ENCODE peak calls at places on chromosomes 6 and 20, in five cellular contexts. T is LHCN-M2; A is lower lobe of right lung; N is effector CD4-positive, alpha-beta T cell; X is tibial artery. Y is an unnamed sample.

GRCh38 chr6:7261030-7261841 is 51.8 kb downstream of the SSR1 start:
- DNase-seq in T (peak; percentile 86), A (peak; percentile 92), N (no peak), X (peak; percentile 88), Y (no peak)

GRCh38 chr20:63911171-63911570 is 16.2 kb downstream of the DNAJC5 start:
- DNase-seq in T (peak; percentile 72), A (no peak), N (no peak), X (no peak), Y (no peak)

GRCh38 chr6:7373739-7374138 is 15.8 kb downstream of the CAGE1 start:
- DNase-seq in T (no peak), A (no peak), N (no peak), X (no peak), Y (no peak)

GRCh38 chr20:8331740-8332412 is 199.8 kb downstream of the PLCB1 start:
- DNase-seq in T (no peak), A (no peak), N (no peak), X (no peak), Y (no peak)

GRCh38 chr20:6660441-6660840 is 107.0 kb upstream of the BMP2 start:
- DNase-seq in T (no peak), A (peak; percentile 56), N (no peak), X (no peak), Y (no peak)

GRCh38 chr20:45111799-45112471 is 3.0 kb downstream of the WFDC5 start:
- DNase-seq in T (no peak), A (no peak), N (no peak), X (no peak), Y (no peak)

GRCh38 chr20:63101781-63102719 is 95.3 kb upstream of the BHLHE23 start:
- DNase-seq in T (peak; percentile 32), A (peak; percentile 51), N (peak; percentile 34), X (peak; percentile 65), Y (peak; percentile 40)

GRCh38 chr6:46876126-46876525 is 45.6 kb downstream of the ADGRF5 start:
- DNase-seq in T (peak; percentile 73), A (peak; percentile 47), N (no peak), X (no peak), Y (no peak)

GRCh38 chr6:5344038-5344437 is 82.7 kb downstream of the FARS2 start:
- DNase-seq in T (no peak), A (no peak), N (no peak), X (no peak), Y (no peak)

GRCh38 chr6:5567890-5568289 is 306.6 kb downstream of the FARS2 start:
- DNase-seq in T (no peak), A (no peak), N (no peak), X (no peak), Y (no peak)

GRCh38 chr20:37567331-37567665 is 39.6 kb upstream of the BLCAP start:
- DNase-seq in T (no peak), A (no peak), N (no peak), X (peak; percentile 35), Y (no peak)

GRCh38 chr20:51636123-51636522 is 93.6 kb upstream of the NFATC2 start:
- DNase-seq in T (no peak), A (no peak), N (no peak), X (no peak), Y (no peak)

GRCh38 chr6:35072698-35073055 is 68.5 kb downstream of the TCP11 start:
- DNase-seq in T (no peak), A (peak; percentile 15), N (no peak), X (no peak), Y (no peak)

GRCh38 chr20:16710781-16711180 is 19.0 kb upstream of the SNRPB2 start:
- DNase-seq in T (no peak), A (no peak), N (no peak), X (no peak), Y (no peak)

GRCh38 chr6:158043586-158044524 is 62.2 kb downstream of the SYNJ2 start:
- DNase-seq in T (no peak), A (peak; percentile 19), N (no peak), X (peak; percentile 92), Y (no peak)

GRCh38 chr20:15827628-15828027 is 745.6 kb downstream of the KIF16B start:
- DNase-seq in T (no peak), A (no peak), N (no peak), X (no peak), Y (no peak)

GRCh38 chr6:18412073-18412472 is 24.9 kb downstream of the RNF144B start:
- DNase-seq in T (no peak), A (no peak), N (no peak), X (no peak), Y (no peak)